ENCODE peak calls at places on chromosomes 4 and X, in four cellular contexts. One of them, this sample, is unnamed.

GRCh38 chrX:47228550-47229270 is 4.1 kb upstream of the USP11 start:
- DNase-seq in substantia nigra: no peak
- DNase-seq in fibroblast of lung: no peak
- DNase-seq in suprapubic skin: no peak
- DNase-seq in this sample: no peak

GRCh38 chrX:19875051-19875432 is 12.4 kb downstream of the SH3KBP1 start:
- DNase-seq in fibroblast of lung: no peak
- DNase-seq in substantia nigra: no peak
- DNase-seq in suprapubic skin: no peak
- DNase-seq in this sample: no peak

GRCh38 chr4:83837614-83838308 is 301.9 kb downstream of the GPAT3 start:
- DNase-seq in suprapubic skin: no peak
- DNase-seq in substantia nigra: no peak
- DNase-seq in fibroblast of lung: no peak
- DNase-seq in this sample: no peak

GRCh38 chrX:47595701-47596655 is 13.7 kb downstream of the TIMP1 start:
- DNase-seq in substantia nigra: no peak
- DNase-seq in fibroblast of lung: peak; percentile 93
- DNase-seq in suprapubic skin: no peak
- DNase-seq in this sample: no peak

GRCh38 chr4:36006226-36006625 is 238.1 kb downstream of the ARAP2 start:
- DNase-seq in substantia nigra: no peak
- DNase-seq in suprapubic skin: no peak
- DNase-seq in fibroblast of lung: peak; percentile 6
- DNase-seq in this sample: no peak

GRCh38 chr4:140875751-140876389 is 119.7 kb upstream of the TBC1D9 start:
- DNase-seq in fibroblast of lung: no peak
- DNase-seq in substantia nigra: no peak
- DNase-seq in suprapubic skin: no peak
- DNase-seq in this sample: no peak

GRCh38 chr4:47488706-47489105 is 3.6 kb downstream of the ATP10D start:
- DNase-seq in fibroblast of lung: no peak
- DNase-seq in suprapubic skin: no peak
- DNase-seq in substantia nigra: no peak
- DNase-seq in this sample: no peak

GRCh38 chr4:87863486-87863885 is 30.7 kb downstream of the MEPE start:
- DNase-seq in fibroblast of lung: no peak
- DNase-seq in suprapubic skin: no peak
- DNase-seq in substantia nigra: no peak
- DNase-seq in this sample: no peak

GRCh38 chrX:150361070-150361776 is 1.9 kb upstream of the MAMLD1 start:
- DNase-seq in substantia nigra: no peak
- DNase-seq in suprapubic skin: no peak
- DNase-seq in fibroblast of lung: peak; percentile 35
- DNase-seq in this sample: no peak

GRCh38 chr4:144594471-144594986 is 51.4 kb upstream of the HHIP start:
- DNase-seq in substantia nigra: no peak
- DNase-seq in fibroblast of lung: no peak
- DNase-seq in suprapubic skin: no peak
- DNase-seq in this sample: no peak

GRCh38 chr4:102061133-102061532 is 270.6 kb downstream of the BANK1 start:
- DNase-seq in fibroblast of lung: no peak
- DNase-seq in substantia nigra: no peak
- DNase-seq in suprapubic skin: no peak
- DNase-seq in this sample: no peak

GRCh38 chr4:62881901-62882300 is 1527.3 kb downstream of the TECRL start:
- DNase-seq in fibroblast of lung: no peak
- DNase-seq in suprapubic skin: no peak
- DNase-seq in substantia nigra: no peak
- DNase-seq in this sample: no peak

GRCh38 chrX:37060999-37061398 is 52.8 kb downstream of the FAM47C start:
- DNase-seq in fibroblast of lung: peak; percentile 42
- DNase-seq in suprapubic skin: no peak
- DNase-seq in substantia nigra: no peak
- DNase-seq in this sample: no peak

GRCh38 chrX:109818921-109819320 is 85.9 kb upstream of the ACSL4 start:
- DNase-seq in suprapubic skin: no peak
- DNase-seq in substantia nigra: no peak
- DNase-seq in fibroblast of lung: peak; percentile 11
- DNase-seq in this sample: no peak

GRCh38 chr4:35461931-35462659 is 782.2 kb downstream of the ARAP2 start:
- DNase-seq in fibroblast of lung: no peak
- DNase-seq in substantia nigra: no peak
- DNase-seq in suprapubic skin: peak; percentile 69
- DNase-seq in this sample: no peak

GRCh38 chrX:109732319-109732779 is 708 bp downstream of the ACSL4 start:
- DNase-seq in fibroblast of lung: peak; percentile 42
- DNase-seq in suprapubic skin: no peak
- DNase-seq in substantia nigra: no peak
- DNase-seq in this sample: no peak

GRCh38 chrX:119753639-119754257 is 4.6 kb upstream of the SOWAHD start:
- DNase-seq in suprapubic skin: no peak
- DNase-seq in fibroblast of lung: peak; percentile 40
- DNase-seq in substantia nigra: no peak
- DNase-seq in this sample: no peak

GRCh38 chrX:39196192-39197102 is 395.2 kb downstream of the MID1IP1 start:
- DNase-seq in suprapubic skin: no peak
- DNase-seq in substantia nigra: no peak
- DNase-seq in fibroblast of lung: peak; percentile 45
- DNase-seq in this sample: no peak

GRCh38 chr4:110878992-110879391 is 256.1 kb upstream of the PITX2 start:
- DNase-seq in fibroblast of lung: no peak
- DNase-seq in suprapubic skin: no peak
- DNase-seq in substantia nigra: no peak
- DNase-seq in this sample: no peak

GRCh38 chrX:93422693-93423092 is 250.7 kb downstream of the NAP1L3 start:
- DNase-seq in suprapubic skin: no peak
- DNase-seq in substantia nigra: no peak
- DNase-seq in fibroblast of lung: peak; percentile 6
- DNase-seq in this sample: no peak

GRCh38 chr4:10456270-10457254 is 664 bp downstream of the ZNF518B start:
- DNase-seq in suprapubic skin: no peak
- DNase-seq in substantia nigra: no peak
- DNase-seq in fibroblast of lung: peak; percentile 65
- DNase-seq in this sample: peak; percentile 65

GRCh38 chr4:154642361-154642760 is 29.9 kb upstream of the FGG start:
- DNase-seq in substantia nigra: no peak
- DNase-seq in suprapubic skin: no peak
- DNase-seq in fibroblast of lung: no peak
- DNase-seq in this sample: no peak

GRCh38 chr4:5114911-5115310 is 63.6 kb downstream of the STK32B start:
- DNase-seq in suprapubic skin: no peak
- DNase-seq in fibroblast of lung: no peak
- DNase-seq in substantia nigra: no peak
- DNase-seq in this sample: no peak

GRCh38 chr4:159071178-159071968 is 31.5 kb upstream of the RAPGEF2 start:
- DNase-seq in suprapubic skin: no peak
- DNase-seq in fibroblast of lung: peak; percentile 74
- DNase-seq in substantia nigra: no peak
- DNase-seq in this sample: no peak

GRCh38 chr4:105194328-105195231 is 47.9 kb downstream of the TET2 start:
- DNase-seq in fibroblast of lung: peak; percentile 43
- DNase-seq in suprapubic skin: no peak
- DNase-seq in substantia nigra: no peak
- DNase-seq in this sample: no peak

GRCh38 chrX:23003121-23003520 is 3.4 kb downstream of the DDX53 start:
- DNase-seq in suprapubic skin: no peak
- DNase-seq in substantia nigra: no peak
- DNase-seq in fibroblast of lung: peak; percentile 47
- DNase-seq in this sample: no peak

GRCh38 chrX:16946971-16947562 is 609 bp downstream of the REPS2 start:
- DNase-seq in suprapubic skin: no peak
- DNase-seq in substantia nigra: peak; percentile 0
- DNase-seq in fibroblast of lung: no peak
- DNase-seq in this sample: peak; percentile 43

GRCh38 chr4:123739806-123740205 is 343.2 kb downstream of the SPRY1 start:
- DNase-seq in suprapubic skin: no peak
- DNase-seq in substantia nigra: no peak
- DNase-seq in fibroblast of lung: no peak
- DNase-seq in this sample: no peak

GRCh38 chrX:10856797-10857196 is 236.4 kb upstream of the MID1 start:
- DNase-seq in suprapubic skin: no peak
- DNase-seq in substantia nigra: no peak
- DNase-seq in fibroblast of lung: no peak
- DNase-seq in this sample: no peak

GRCh38 chr4:45004326-45004725 is 278.0 kb upstream of the GNPDA2 start:
- DNase-seq in suprapubic skin: no peak
- DNase-seq in fibroblast of lung: no peak
- DNase-seq in substantia nigra: no peak
- DNase-seq in this sample: no peak

GRCh38 chr4:99617374-99617773 is 40.3 kb downstream of the C4orf54 start:
- DNase-seq in suprapubic skin: no peak
- DNase-seq in substantia nigra: no peak
- DNase-seq in fibroblast of lung: peak; percentile 1
- DNase-seq in this sample: no peak

GRCh38 chr4:114383055-114383454 is 215.6 kb upstream of the UGT8 start:
- DNase-seq in substantia nigra: no peak
- DNase-seq in suprapubic skin: no peak
- DNase-seq in fibroblast of lung: no peak
- DNase-seq in this sample: no peak

GRCh38 chrX:40434947-40435346 is 145.8 kb upstream of the ATP6AP2 start:
- DNase-seq in suprapubic skin: no peak
- DNase-seq in substantia nigra: peak; percentile 5
- DNase-seq in fibroblast of lung: peak; percentile 58
- DNase-seq in this sample: no peak

GRCh38 chr4:139453041-139453370 is 915 bp upstream of the RAB33B start:
- DNase-seq in substantia nigra: no peak
- DNase-seq in suprapubic skin: no peak
- DNase-seq in fibroblast of lung: no peak
- DNase-seq in this sample: no peak

GRCh38 chrX:123330229-123330942 is 146.3 kb downstream of the GRIA3 start:
- DNase-seq in fibroblast of lung: no peak
- DNase-seq in suprapubic skin: no peak
- DNase-seq in substantia nigra: no peak
- DNase-seq in this sample: no peak

GRCh38 chr4:10457255-10457801 is at the start of gene ZNF518B:
- DNase-seq in fibroblast of lung: peak; percentile 62
- DNase-seq in suprapubic skin: peak; percentile 80
- DNase-seq in substantia nigra: peak; percentile 9
- DNase-seq in this sample: peak; percentile 51

GRCh38 chr4:7244766-7245320 is 52.5 kb downstream of the SORCS2 start:
- DNase-seq in fibroblast of lung: no peak
- DNase-seq in substantia nigra: no peak
- DNase-seq in suprapubic skin: no peak
- DNase-seq in this sample: no peak

GRCh38 chr4:81049861-81050423 is 19.4 kb downstream of the BMP3 start:
- DNase-seq in suprapubic skin: no peak
- DNase-seq in fibroblast of lung: no peak
- DNase-seq in substantia nigra: no peak
- DNase-seq in this sample: no peak
- H3K27ac ChIP-seq in suprapubic skin: no peak overlapping the region
- H3K27ac ChIP-seq in fibroblast of lung: no peak overlapping the region
- H3K27ac ChIP-seq in substantia nigra: no peak overlapping the region
- H3K27ac ChIP-seq in this sample: no peak overlapping the region

DNA sequence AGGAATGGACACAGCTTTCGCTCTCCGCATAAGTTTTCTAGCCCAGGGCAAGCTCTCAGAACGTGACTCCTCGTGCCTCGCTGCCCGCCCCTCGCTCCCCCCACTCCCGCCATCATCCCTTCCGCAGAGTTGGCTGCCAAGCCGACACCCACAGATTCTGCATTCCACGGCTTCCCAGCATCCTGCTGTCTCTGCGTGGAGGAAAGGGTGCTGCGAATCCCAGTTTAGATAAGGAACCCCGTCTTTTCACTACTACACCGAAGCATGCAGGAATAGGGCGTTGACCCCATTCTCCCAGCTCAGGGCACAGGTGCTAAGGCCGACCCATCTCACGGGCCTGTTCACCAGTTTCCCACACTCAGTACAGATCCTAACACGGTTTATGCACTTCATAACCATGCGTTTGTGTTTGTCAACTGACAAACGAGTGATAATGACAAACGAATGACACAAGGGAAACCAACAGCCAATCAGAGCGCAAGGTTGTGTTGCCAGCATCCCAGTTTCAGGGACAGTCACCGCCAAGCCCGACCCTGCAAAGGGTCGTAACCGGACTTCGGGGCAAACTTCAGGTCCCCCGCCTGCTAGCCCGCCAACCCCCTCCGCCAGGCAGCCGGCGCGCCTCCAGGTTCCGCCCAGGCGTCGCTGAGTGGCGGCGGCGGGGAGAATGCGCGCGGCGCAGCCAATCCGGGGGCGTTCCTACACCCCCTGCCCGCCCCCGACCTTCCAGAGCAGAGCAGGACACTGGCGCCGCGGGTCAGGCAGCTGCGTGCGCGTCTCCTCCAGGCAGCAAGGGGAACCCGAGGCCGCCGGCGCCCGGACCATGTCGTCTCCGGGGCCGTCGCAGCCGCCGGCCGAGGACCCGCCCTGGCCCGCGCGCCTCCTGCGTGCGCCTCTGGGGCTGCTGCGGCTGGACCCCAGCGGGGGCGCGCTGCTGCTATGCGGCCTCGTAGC is at the start of gene CYP2U1:
- DNase-seq in fibroblast of lung: peak; percentile 72
- DNase-seq in suprapubic skin: peak; percentile 95
- DNase-seq in substantia nigra: peak; percentile 74
- DNase-seq in this sample: peak; percentile 76
- H3K27ac ChIP-seq in fibroblast of lung: peak within 1 kb of the TSS; percentile 22
- H3K27ac ChIP-seq in suprapubic skin: peak within 1 kb of the TSS; percentile 68
- H3K27ac ChIP-seq in substantia nigra: peak within 1 kb of the TSS; percentile 88
- H3K27ac ChIP-seq in this sample: no peak within 1 kb of the TSS

GRCh38 chrX:153952373-153953026 is 8.1 kb upstream of the RENBP start:
- DNase-seq in fibroblast of lung: no peak
- DNase-seq in substantia nigra: no peak
- DNase-seq in suprapubic skin: no peak
- DNase-seq in this sample: no peak
- H3K27ac ChIP-seq in fibroblast of lung: no peak overlapping the region
- H3K27ac ChIP-seq in substantia nigra: no peak overlapping the region
- H3K27ac ChIP-seq in suprapubic skin: no peak overlapping the region
- H3K27ac ChIP-seq in this sample: no peak overlapping the region

GRCh38 chrX:65744965-65745364 is 77.5 kb downstream of the MSN start:
- DNase-seq in suprapubic skin: no peak
- DNase-seq in substantia nigra: no peak
- DNase-seq in fibroblast of lung: peak; percentile 65
- DNase-seq in this sample: no peak
- H3K27ac ChIP-seq in suprapubic skin: no peak overlapping the region
- H3K27ac ChIP-seq in substantia nigra: no peak overlapping the region
- H3K27ac ChIP-seq in fibroblast of lung: no peak overlapping the region
- H3K27ac ChIP-seq in this sample: no peak overlapping the region

DNA sequence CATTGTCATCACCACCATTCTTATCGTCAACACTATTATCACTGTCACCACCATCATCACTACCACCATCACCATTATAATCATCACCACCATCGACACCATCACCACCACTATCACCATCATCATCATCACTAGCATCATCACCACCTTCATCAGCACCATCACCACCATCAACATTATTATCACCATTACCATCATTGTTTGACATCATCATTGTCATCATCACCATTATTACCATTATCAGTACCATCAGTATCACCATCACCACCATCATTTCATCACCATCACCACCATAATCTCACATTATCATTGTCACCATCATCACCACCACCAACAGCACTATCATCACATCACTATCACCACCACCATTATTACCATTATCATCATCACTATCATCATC is 47.5 kb upstream of the NKX1-1 start:
- DNase-seq in substantia nigra: no peak
- DNase-seq in suprapubic skin: no peak
- DNase-seq in fibroblast of lung: no peak
- DNase-seq in this sample: no peak
- H3K27ac ChIP-seq in substantia nigra: no peak overlapping the region
- H3K27ac ChIP-seq in suprapubic skin: no peak overlapping the region
- H3K27ac ChIP-seq in fibroblast of lung: no peak overlapping the region
- H3K27ac ChIP-seq in this sample: no peak overlapping the region